ENCODE peak calls at places on chromosomes 7 and 10, in six cellular contexts. One of them, this sample, is unnamed.

GRCh38 chr7:107228291-107228690 is 59.5 kb downstream of the HBP1 start:
- DNase-seq in H9: no peak
- DNase-seq in neuronal stem cell: no peak
- DNase-seq in H1: no peak
- DNase-seq in mesenchymal stem cell: no peak
- DNase-seq in trophoblast cell: no peak
- DNase-seq in this sample: peak; percentile 29

GRCh38 chr7:115116773-115117715 is 195.2 kb downstream of the MDFIC start:
- DNase-seq in H9: no peak
- DNase-seq in neuronal stem cell: no peak
- DNase-seq in H1: no peak
- DNase-seq in mesenchymal stem cell: no peak
- DNase-seq in trophoblast cell: no peak
- DNase-seq in this sample: no peak

GRCh38 chr7:149440222-149440621 is 20.6 kb downstream of the ZNF777 start:
- DNase-seq in H9: no peak
- DNase-seq in neuronal stem cell: no peak
- DNase-seq in H1: no peak
- DNase-seq in mesenchymal stem cell: no peak
- DNase-seq in trophoblast cell: no peak
- DNase-seq in this sample: peak; percentile 14

GRCh38 chr10:29200280-29200679 is 88.6 kb upstream of the LYZL1 start:
- DNase-seq in H9: no peak
- DNase-seq in neuronal stem cell: no peak
- DNase-seq in H1: no peak
- DNase-seq in mesenchymal stem cell: peak; percentile 68
- DNase-seq in trophoblast cell: no peak
- DNase-seq in this sample: peak; percentile 8

GRCh38 chr10:79056736-79057391 is 11.9 kb upstream of the ZMIZ1 start:
- DNase-seq in H9: no peak
- DNase-seq in neuronal stem cell: no peak
- DNase-seq in H1: no peak
- DNase-seq in mesenchymal stem cell: no peak
- DNase-seq in trophoblast cell: no peak
- DNase-seq in this sample: no peak

GRCh38 chr7:128035712-128036111 is 4.5 kb upstream of the LRRC4 start:
- DNase-seq in H9: no peak
- DNase-seq in neuronal stem cell: no peak
- DNase-seq in H1: no peak
- DNase-seq in mesenchymal stem cell: no peak
- DNase-seq in trophoblast cell: no peak
- DNase-seq in this sample: no peak

GRCh38 chr10:15780353-15781135 is 60.8 kb upstream of the ITGA8 start:
- DNase-seq in H9: no peak
- DNase-seq in neuronal stem cell: no peak
- DNase-seq in H1: no peak
- DNase-seq in mesenchymal stem cell: no peak
- DNase-seq in trophoblast cell: no peak
- DNase-seq in this sample: peak; percentile 25

GRCh38 chr7:5143106-5143505 is 46.9 kb upstream of the WIPI2 start:
- DNase-seq in H9: no peak
- DNase-seq in neuronal stem cell: no peak
- DNase-seq in H1: no peak
- DNase-seq in mesenchymal stem cell: no peak
- DNase-seq in trophoblast cell: no peak
- DNase-seq in this sample: no peak

GRCh38 chr10:83075395-83076072 is 1063.8 kb upstream of the GHITM start:
- DNase-seq in H9: no peak
- DNase-seq in neuronal stem cell: no peak
- DNase-seq in H1: no peak
- DNase-seq in mesenchymal stem cell: peak; percentile 2
- DNase-seq in trophoblast cell: no peak
- DNase-seq in this sample: no peak

GRCh38 chr7:76397409-76398183 is 11.9 kb downstream of the SSC4D start:
- DNase-seq in H9: peak; percentile 84
- DNase-seq in neuronal stem cell: no peak
- DNase-seq in H1: no peak
- DNase-seq in mesenchymal stem cell: no peak
- DNase-seq in trophoblast cell: peak; percentile 63
- DNase-seq in this sample: peak; percentile 31

GRCh38 chr10:97686301-97686961 is 610 bp downstream of the AVPI1 start:
- DNase-seq in H9: no peak
- DNase-seq in neuronal stem cell: no peak
- DNase-seq in H1: no peak
- DNase-seq in mesenchymal stem cell: no peak
- DNase-seq in trophoblast cell: no peak
- DNase-seq in this sample: no peak

GRCh38 chr7:151080522-151081169 is at the start of gene FASTK:
- DNase-seq in H9: peak; percentile 90
- DNase-seq in neuronal stem cell: peak; percentile 89
- DNase-seq in H1: no peak
- DNase-seq in mesenchymal stem cell: peak; percentile 93
- DNase-seq in trophoblast cell: peak; percentile 87
- DNase-seq in this sample: peak; percentile 88

GRCh38 chr10:132808247-132808567 is 22.3 kb upstream of the NKX6-2 start:
- DNase-seq in H9: no peak
- DNase-seq in neuronal stem cell: no peak
- DNase-seq in H1: no peak
- DNase-seq in mesenchymal stem cell: no peak
- DNase-seq in trophoblast cell: no peak
- DNase-seq in this sample: no peak

DNA sequence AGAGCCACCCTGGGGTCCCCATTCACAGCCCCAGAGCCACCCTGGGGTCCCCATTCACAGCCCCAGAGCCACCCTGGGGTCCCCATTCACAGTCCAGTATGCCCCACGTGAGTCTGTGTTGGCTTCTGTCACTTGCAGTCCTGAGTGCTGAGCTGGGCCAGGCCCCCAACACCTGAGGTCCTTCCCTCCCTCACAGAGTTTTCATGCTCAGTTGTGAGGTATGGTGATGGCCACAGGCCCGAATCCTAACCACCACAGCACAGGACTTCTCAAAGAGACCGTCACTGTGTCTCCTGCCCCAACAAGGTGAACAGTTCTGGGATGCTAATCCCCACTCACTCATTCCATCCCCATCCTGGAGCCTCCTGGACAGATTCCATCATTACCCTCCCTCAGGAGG is 239.2 kb downstream of the PTPRN2 start:
- DNase-seq in H9: no peak
- DNase-seq in neuronal stem cell: no peak
- DNase-seq in H1: no peak
- DNase-seq in mesenchymal stem cell: no peak
- DNase-seq in trophoblast cell: no peak
- DNase-seq in this sample: no peak
- H3K14ac ChIP-seq in H9: no peak overlapping the region
- H3K14ac ChIP-seq in neuronal stem cell: no peak overlapping the region
- H3K14ac ChIP-seq in H1: no peak overlapping the region
- H3K14ac ChIP-seq in mesenchymal stem cell: no peak overlapping the region
- H3K14ac ChIP-seq in trophoblast cell: no peak overlapping the region
- H3K14ac ChIP-seq in this sample: no peak overlapping the region

DNA sequence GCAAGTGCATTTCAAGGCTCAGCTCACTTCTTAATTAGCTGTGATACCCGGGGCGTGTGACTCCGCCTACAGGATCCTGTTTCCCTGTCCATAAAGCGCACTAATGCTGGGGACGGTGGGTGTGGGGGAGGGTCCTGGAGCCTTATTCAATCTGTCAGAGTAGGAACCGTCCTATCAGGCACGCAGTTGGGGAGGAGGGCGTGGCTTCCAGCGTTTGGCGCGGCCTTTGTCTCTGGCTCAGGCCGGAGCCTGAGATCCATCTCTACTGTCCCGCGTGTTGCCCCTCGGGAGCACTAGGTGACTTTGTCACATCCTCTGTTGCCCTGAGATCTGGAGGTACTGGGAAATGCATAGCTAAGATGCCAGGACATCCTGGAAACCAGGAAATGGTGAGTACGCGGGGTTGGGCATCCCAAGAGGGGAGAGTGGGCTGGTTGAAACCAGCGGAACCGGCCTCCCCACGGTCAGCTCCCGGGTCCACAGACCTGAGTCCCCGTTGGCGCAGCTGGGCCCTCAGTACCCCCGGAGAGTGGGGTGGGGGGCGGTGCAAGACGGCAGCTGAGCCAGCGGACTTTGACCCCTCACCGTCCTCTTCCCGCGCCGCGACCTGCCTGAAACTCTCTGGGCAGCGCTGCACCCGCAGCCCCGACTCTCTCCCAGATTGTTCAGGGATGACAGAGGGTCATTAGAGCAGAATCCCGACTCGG is 104.4 kb upstream of the ZNF92 start:
- DNase-seq in H9: peak; percentile 96
- DNase-seq in neuronal stem cell: peak; percentile 94
- DNase-seq in H1: peak; percentile 88
- DNase-seq in mesenchymal stem cell: peak; percentile 57
- DNase-seq in trophoblast cell: no peak
- DNase-seq in this sample: peak; percentile 58
- H3K23ac ChIP-seq in H9: no peak overlapping the region
- H3K23ac ChIP-seq in neuronal stem cell: no peak overlapping the region
- H3K23ac ChIP-seq in H1: no peak overlapping the region
- H3K23ac ChIP-seq in mesenchymal stem cell: no peak overlapping the region
- H3K23ac ChIP-seq in trophoblast cell: no peak overlapping the region
- H3K23ac ChIP-seq in this sample: no peak overlapping the region

GRCh38 chr10:109871476-109871875 is 51.8 kb downstream of the XPNPEP1 start:
- DNase-seq in H9: no peak
- DNase-seq in neuronal stem cell: no peak
- DNase-seq in H1: no peak
- DNase-seq in mesenchymal stem cell: no peak
- DNase-seq in trophoblast cell: no peak
- DNase-seq in this sample: no peak
- H3K14ac ChIP-seq in H9: no peak overlapping the region
- H3K14ac ChIP-seq in neuronal stem cell: no peak overlapping the region
- H3K14ac ChIP-seq in H1: no peak overlapping the region
- H3K14ac ChIP-seq in mesenchymal stem cell: no peak overlapping the region
- H3K14ac ChIP-seq in trophoblast cell: no peak overlapping the region
- H3K14ac ChIP-seq in this sample: no peak overlapping the region

DNA sequence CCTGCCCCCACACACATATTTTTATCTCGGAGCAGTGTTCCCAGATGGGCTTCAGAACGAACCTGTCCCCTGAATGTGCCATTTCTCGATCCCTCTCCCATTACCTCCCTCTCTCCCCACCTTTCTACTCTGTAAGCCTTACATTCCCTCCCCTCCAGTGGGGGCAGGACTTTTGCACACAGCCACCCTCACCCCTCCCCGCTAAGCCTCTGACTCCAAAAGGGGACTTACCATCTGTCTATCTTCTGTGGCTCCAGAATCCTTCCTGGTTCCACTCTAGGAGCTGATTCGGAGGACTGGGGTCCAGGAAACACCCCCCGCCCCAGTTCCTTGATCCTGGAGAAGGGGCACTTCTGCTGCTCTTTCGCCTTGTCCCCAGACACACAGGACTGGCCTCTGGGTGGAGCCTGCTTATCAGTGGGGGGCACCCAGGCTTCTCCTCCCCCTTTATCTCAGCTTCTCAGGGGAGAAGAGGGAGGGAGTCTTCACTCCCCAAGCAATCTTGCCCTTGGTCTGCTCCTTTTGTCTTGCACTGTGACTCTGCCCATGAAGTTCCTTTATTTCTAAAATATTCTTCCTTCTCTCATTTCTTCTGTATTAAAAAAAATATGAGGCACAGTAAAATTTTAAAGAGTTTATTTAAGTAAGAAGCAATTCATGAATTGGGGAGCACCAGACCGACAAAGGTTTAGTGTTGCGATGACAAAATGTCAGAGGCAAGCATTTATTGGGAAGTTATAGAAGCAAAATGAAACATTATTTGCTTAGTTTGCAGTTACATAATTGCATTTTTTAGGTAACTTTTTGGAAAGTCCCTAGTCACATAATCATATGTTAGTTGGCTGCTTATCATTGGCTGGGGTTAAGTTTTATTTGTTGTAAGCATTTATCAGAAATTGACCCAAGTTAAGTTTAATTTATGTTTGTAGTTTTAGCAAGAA is at the start of gene KEL:
- DNase-seq in H9: no peak
- DNase-seq in neuronal stem cell: no peak
- DNase-seq in H1: no peak
- DNase-seq in mesenchymal stem cell: no peak
- DNase-seq in trophoblast cell: no peak
- DNase-seq in this sample: no peak
- H3K23ac ChIP-seq in H9: no peak within 1 kb of the TSS
- H3K23ac ChIP-seq in neuronal stem cell: no peak within 1 kb of the TSS
- H3K23ac ChIP-seq in H1: no peak within 1 kb of the TSS
- H3K23ac ChIP-seq in mesenchymal stem cell: no peak within 1 kb of the TSS
- H3K23ac ChIP-seq in trophoblast cell: no peak within 1 kb of the TSS
- H3K23ac ChIP-seq in this sample: no peak within 1 kb of the TSS